ENCODE peak calls at places on chromosome 20, in eight cellular contexts. L, U, X, C, P, J, A and B are unnamed samples.

GRCh38 chr20:17916365-17916996 is 52.1 kb downstream of the SNX5 start:
- DNase-seq in L (no peak), U (no peak), X (no peak), C (no peak), P (no peak), J (no peak), A (no peak), B (no peak)

GRCh38 chr20:57762531-57763234 is 52.9 kb upstream of the PMEPA1 start:
- DNase-seq in L (no peak), U (no peak), X (peak; percentile 46), C (no peak), P (peak; percentile 40), J (no peak), A (no peak), B (no peak)

GRCh38 chr20:38723069-38723981 is 961 bp upstream of the SLC32A1 start:
- DNase-seq in L (no peak), U (no peak), X (no peak), C (no peak), P (no peak), J (no peak), A (no peak), B (no peak)

GRCh38 chr20:3927486-3928291 is 38.5 kb downstream of the PANK2 start:
- DNase-seq in L (no peak), U (no peak), X (peak; percentile 85), C (no peak), P (no peak), J (no peak), A (no peak), B (no peak)

GRCh38 chr20:29079769-29080690 is 2177.4 kb upstream of the DEFB115 start:
- DNase-seq in L (peak; percentile 94), U (no peak), X (no peak), C (no peak), P (no peak), J (peak; percentile 77), A (no peak), B (no peak)

GRCh38 chr20:58439974-58440767 is 51.1 kb downstream of the VAPB start:
- DNase-seq in L (no peak), U (no peak), X (no peak), C (no peak), P (no peak), J (no peak), A (no peak), B (no peak)

GRCh38 chr20:20820780-20821495 is 108.5 kb upstream of the RALGAPA2 start:
- DNase-seq in L (no peak), U (no peak), X (no peak), C (no peak), P (no peak), J (no peak), A (no peak), B (no peak)

GRCh38 chr20:50368813-50369224 is 141.4 kb upstream of the PTPN1 start:
- DNase-seq in L (peak; percentile 45), U (no peak), X (no peak), C (no peak), P (no peak), J (no peak), A (no peak), B (no peak)

GRCh38 chr20:8020314-8021079 is 936 bp upstream of the TMX4 start:
- DNase-seq in L (no peak), U (no peak), X (no peak), C (no peak), P (no peak), J (no peak), A (no peak), B (no peak)

GRCh38 chr20:16125810-16126209 is 447.4 kb downstream of the KIF16B start:
- DNase-seq in L (no peak), U (no peak), X (no peak), C (no peak), P (no peak), J (no peak), A (no peak), B (no peak)

GRCh38 chr20:46934746-46935283 is 40.2 kb downstream of the EYA2 start:
- DNase-seq in L (no peak), U (no peak), X (no peak), C (no peak), P (no peak), J (no peak), A (no peak), B (no peak)

GRCh38 chr20:36183155-36183944 is 28.8 kb downstream of the EPB41L1 start:
- DNase-seq in L (no peak), U (peak; percentile 89), X (peak; percentile 58), C (no peak), P (no peak), J (peak; percentile 66), A (no peak), B (no peak)

GRCh38 chr20:48879609-48880008 is 41.9 kb upstream of the ARFGEF2 start:
- DNase-seq in L (no peak), U (no peak), X (no peak), C (no peak), P (no peak), J (no peak), A (no peak), B (no peak)

GRCh38 chr20:5168582-5169396 is 42.0 kb downstream of the CDS2 start:
- DNase-seq in L (no peak), U (peak; percentile 47), X (no peak), C (no peak), P (no peak), J (no peak), A (no peak), B (peak; percentile 77)

GRCh38 chr20:47727170-47727880 is 58.0 kb downstream of the SULF2 start:
- DNase-seq in L (no peak), U (peak; percentile 37), X (peak; percentile 94), C (no peak), P (no peak), J (no peak), A (no peak), B (no peak)

GRCh38 chr20:41553142-41553879 is 64.9 kb downstream of the CHD6 start:
- DNase-seq in L (no peak), U (no peak), X (no peak), C (no peak), P (no peak), J (no peak), A (no peak), B (no peak)

GRCh38 chr20:58702859-58703648 is 10.5 kb downstream of the NPEPL1 start:
- DNase-seq in L (no peak), U (no peak), X (peak; percentile 27), C (no peak), P (peak; percentile 69), J (no peak), A (peak; percentile 7), B (no peak)

GRCh38 chr20:16485406-16485805 is 87.8 kb downstream of the KIF16B start:
- DNase-seq in L (no peak), U (no peak), X (no peak), C (no peak), P (no peak), J (no peak), A (no peak), B (no peak)

GRCh38 chr20:49435639-49436038 is 46.8 kb downstream of the KCNB1 start:
- DNase-seq in L (no peak), U (no peak), X (no peak), C (no peak), P (no peak), J (no peak), A (no peak), B (no peak)

GRCh38 chr20:1322511-1323245 is 6.3 kb downstream of the SDCBP2 start:
- DNase-seq in L (no peak), U (peak; percentile 80), X (peak; percentile 70), C (no peak), P (peak; percentile 66), J (peak; percentile 37), A (peak; percentile 54), B (peak; percentile 86)
- TF ChIP-seq POLR2A in L (no peak), U (no peak), X (no peak), C (no peak), P (no peak), J (no peak), A (no peak), B (no peak)

DNA sequence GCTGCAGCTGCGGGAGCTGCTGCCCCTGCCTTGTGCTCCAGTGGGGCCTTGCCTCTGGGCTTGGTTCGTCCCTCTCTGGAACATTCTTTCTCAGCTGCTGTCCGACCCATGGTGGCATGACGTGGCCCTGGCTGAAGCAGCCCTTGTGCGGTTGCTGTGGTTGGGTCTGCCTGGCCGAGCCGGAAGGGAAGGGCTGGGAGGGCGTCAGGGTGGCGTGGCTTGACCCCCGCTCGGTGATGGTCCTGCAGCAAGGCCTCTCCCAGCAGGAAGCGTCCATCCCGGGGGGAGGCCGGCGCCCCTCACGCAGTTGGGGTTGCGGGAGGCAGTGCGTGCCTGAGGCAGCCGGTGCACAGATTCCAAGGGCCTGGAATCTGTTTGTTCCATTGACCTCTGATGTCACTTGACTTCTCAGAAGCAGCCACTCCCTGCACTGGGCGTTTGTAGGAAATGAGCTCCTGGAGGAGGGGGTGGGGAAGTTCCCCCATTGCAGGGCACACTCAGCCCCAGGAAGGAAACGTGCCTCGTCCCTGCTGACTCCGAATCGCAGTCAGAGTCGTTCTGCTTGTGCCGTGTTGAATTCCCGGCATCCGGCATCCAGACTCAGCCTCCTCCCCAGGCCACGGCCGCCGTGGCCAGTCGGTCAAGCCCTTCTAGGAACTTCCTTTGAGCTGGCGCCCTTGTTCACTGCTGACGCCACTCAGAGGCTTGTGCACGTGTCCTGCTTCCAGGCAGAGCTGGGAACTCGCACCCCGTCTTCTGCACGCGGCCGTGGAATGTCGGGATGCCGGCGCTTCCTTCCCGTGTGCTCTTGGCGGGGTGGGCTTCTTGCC is 9.7 kb upstream of the TNFRSF6B start:
- DNase-seq in L (peak; percentile 69), U (peak; percentile 75), X (peak; percentile 90), C (peak; percentile 59), P (peak; percentile 87), J (peak; percentile 73), A (peak; percentile 62), B (no peak)
- TF ChIP-seq POLR2A in L (peak; percentile 19), U (no peak), X (no peak), C (peak; percentile 30), P (no peak), J (no peak), A (no peak), B (no peak)

DNA sequence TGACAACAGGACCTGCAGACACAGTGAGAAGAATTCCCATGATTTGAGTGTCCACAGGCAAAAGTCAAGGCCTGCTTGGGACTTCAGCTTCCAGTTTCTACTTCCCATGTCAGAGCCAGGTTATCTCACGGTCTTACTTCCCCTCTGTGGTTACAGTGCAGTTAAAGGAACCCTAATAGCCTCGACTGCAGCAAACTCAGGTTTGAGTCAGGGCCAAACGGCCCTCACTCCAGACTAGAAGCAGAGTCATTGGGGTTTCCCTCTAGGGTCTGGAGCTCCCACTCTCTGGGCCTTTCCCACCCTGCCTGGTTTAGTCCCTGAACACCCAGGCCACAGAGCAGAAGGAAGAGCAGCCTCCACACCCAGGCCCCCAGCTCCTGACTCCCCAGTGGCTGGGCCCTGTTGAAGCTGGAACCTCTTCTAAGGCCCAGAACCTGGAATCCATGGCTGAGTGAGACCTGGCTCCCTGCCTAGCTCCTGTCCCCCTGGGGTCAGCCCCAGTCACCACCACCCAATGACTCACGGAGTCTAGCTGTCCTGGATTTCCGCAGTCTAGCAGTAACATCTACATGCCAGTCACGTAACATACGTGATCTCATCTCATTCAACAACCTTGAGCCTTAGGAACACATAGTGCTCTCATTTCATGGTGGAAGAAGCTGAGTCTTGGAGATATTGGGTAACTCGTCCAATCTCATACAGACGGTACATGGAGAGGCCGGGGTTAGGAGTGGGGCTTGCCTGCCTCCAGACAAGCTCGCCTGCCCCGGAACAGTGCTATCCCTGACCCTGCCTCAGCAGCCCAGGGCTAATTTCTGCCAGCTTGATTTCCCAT is 9.2 kb upstream of the GHRH start:
- DNase-seq in L (no peak), U (no peak), X (no peak), C (no peak), P (no peak), J (no peak), A (no peak), B (no peak)
- TF ChIP-seq POLR2A in L (no peak), U (no peak), X (no peak), C (no peak), P (no peak), J (no peak), A (no peak), B (no peak)

GRCh38 chr20:61898405-61898804 is 167.3 kb downstream of the TAF4 start:
- DNase-seq in L (no peak), U (no peak), X (peak; percentile 68), C (no peak), P (no peak), J (no peak), A (no peak), B (no peak)
- TF ChIP-seq POLR2A in L (no peak), U (no peak), X (no peak), C (no peak), P (no peak), J (no peak), A (no peak), B (no peak)